ENCODE peak calls at places on chromosomes 2 and 18, in eight cellular contexts. A, Q, I, F, H, C, K and P are unnamed samples.
A peak's percentile ranks its signal among the peaks of the same experiment; 100 is the strongest.

GRCh38 chr2:134668821-134669220 is 50.0 kb downstream of the TMEM163 start:
- DNase-seq in A (peak; percentile 50), Q (peak; percentile 85), I (no peak), F (no peak), H (no peak), C (peak; percentile 33), K (no peak), P (no peak)

GRCh38 chr2:55111570-55112228 is 61.4 kb upstream of the RTN4 start:
- DNase-seq in A (no peak), Q (peak; percentile 66), I (no peak), F (peak; percentile 64), H (peak; percentile 89), C (no peak), K (peak; percentile 77), P (no peak)

GRCh38 chr2:120525056-120526046 is 179.4 kb downstream of the INHBB start:
- DNase-seq in A (no peak), Q (peak; percentile 39), I (no peak), F (peak; percentile 58), H (no peak), C (peak; percentile 53), K (peak; percentile 76), P (no peak)

GRCh38 chr2:176184749-176185148 is 3.7 kb upstream of the HOXD1 start:
- DNase-seq in A (no peak), Q (no peak), I (no peak), F (no peak), H (no peak), C (no peak), K (no peak), P (no peak)

GRCh38 chr2:210816769-210817168 is 260.4 kb downstream of the CPS1 start:
- DNase-seq in A (no peak), Q (no peak), I (no peak), F (no peak), H (no peak), C (no peak), K (no peak), P (no peak)

GRCh38 chr2:237873961-237874551 is 14.6 kb downstream of the RAMP1 start:
- DNase-seq in A (no peak), Q (no peak), I (no peak), F (peak; percentile 56), H (no peak), C (peak; percentile 65), K (no peak), P (no peak)

GRCh38 chr2:100612388-100613000 is 49.7 kb downstream of the PDCL3 start:
- DNase-seq in A (no peak), Q (no peak), I (no peak), F (no peak), H (no peak), C (no peak), K (no peak), P (no peak)

GRCh38 chr18:25282922-25283703 is 68.9 kb downstream of the ZNF521 start:
- DNase-seq in A (no peak), Q (no peak), I (no peak), F (no peak), H (no peak), C (no peak), K (no peak), P (no peak)

GRCh38 chr18:23900979-23901378 is 113.6 kb upstream of the TTC39C start:
- DNase-seq in A (no peak), Q (no peak), I (no peak), F (no peak), H (no peak), C (no peak), K (no peak), P (no peak)

GRCh38 chr2:109736177-109736827 is 57.8 kb upstream of the RGPD5 start:
- DNase-seq in A (no peak), Q (no peak), I (peak; percentile 67), F (no peak), H (no peak), C (no peak), K (peak; percentile 55), P (no peak)

GRCh38 chr2:237525559-237526157 is 38.6 kb downstream of the MLPH start:
- DNase-seq in A (no peak), Q (no peak), I (no peak), F (no peak), H (no peak), C (peak; percentile 63), K (no peak), P (no peak)

GRCh38 chr2:24342110-24342910 is 18.0 kb downstream of the ITSN2 start:
- DNase-seq in A (no peak), Q (no peak), I (no peak), F (no peak), H (no peak), C (no peak), K (no peak), P (no peak)

GRCh38 chr2:53793821-53794220 is 7.0 kb downstream of the ERLEC1 start:
- DNase-seq in A (no peak), Q (no peak), I (no peak), F (no peak), H (no peak), C (no peak), K (no peak), P (no peak)

GRCh38 chr2:218516614-218517013 is 51.5 kb downstream of the USP37 start:
- DNase-seq in A (no peak), Q (no peak), I (no peak), F (no peak), H (no peak), C (no peak), K (no peak), P (no peak)

GRCh38 chr18:34631071-34631470 is 79.0 kb upstream of the DTNA start:
- DNase-seq in A (no peak), Q (no peak), I (no peak), F (no peak), H (no peak), C (no peak), K (no peak), P (no peak)

GRCh38 chr2:177117755-177118154 is 94.8 kb upstream of the HNRNPA3 start:
- DNase-seq in A (no peak), Q (no peak), I (no peak), F (no peak), H (no peak), C (no peak), K (no peak), P (no peak)

GRCh38 chr18:78721281-78721949 is 258.2 kb upstream of the SALL3 start:
- DNase-seq in A (no peak), Q (peak; percentile 23), I (no peak), F (no peak), H (no peak), C (no peak), K (no peak), P (no peak)

GRCh38 chr18:24862225-24862893 is 401.9 kb downstream of the HRH4 start:
- DNase-seq in A (no peak), Q (no peak), I (no peak), F (no peak), H (no peak), C (no peak), K (no peak), P (no peak)

GRCh38 chr2:239110595-239111048 is 262.7 kb downstream of the TWIST2 start:
- DNase-seq in A (no peak), Q (no peak), I (no peak), F (no peak), H (no peak), C (peak; percentile 73), K (no peak), P (no peak)

GRCh38 chr2:54038835-54039234 is 68.0 kb upstream of the PSME4 start:
- DNase-seq in A (no peak), Q (no peak), I (peak; percentile 75), F (no peak), H (no peak), C (no peak), K (no peak), P (no peak)

DNA sequence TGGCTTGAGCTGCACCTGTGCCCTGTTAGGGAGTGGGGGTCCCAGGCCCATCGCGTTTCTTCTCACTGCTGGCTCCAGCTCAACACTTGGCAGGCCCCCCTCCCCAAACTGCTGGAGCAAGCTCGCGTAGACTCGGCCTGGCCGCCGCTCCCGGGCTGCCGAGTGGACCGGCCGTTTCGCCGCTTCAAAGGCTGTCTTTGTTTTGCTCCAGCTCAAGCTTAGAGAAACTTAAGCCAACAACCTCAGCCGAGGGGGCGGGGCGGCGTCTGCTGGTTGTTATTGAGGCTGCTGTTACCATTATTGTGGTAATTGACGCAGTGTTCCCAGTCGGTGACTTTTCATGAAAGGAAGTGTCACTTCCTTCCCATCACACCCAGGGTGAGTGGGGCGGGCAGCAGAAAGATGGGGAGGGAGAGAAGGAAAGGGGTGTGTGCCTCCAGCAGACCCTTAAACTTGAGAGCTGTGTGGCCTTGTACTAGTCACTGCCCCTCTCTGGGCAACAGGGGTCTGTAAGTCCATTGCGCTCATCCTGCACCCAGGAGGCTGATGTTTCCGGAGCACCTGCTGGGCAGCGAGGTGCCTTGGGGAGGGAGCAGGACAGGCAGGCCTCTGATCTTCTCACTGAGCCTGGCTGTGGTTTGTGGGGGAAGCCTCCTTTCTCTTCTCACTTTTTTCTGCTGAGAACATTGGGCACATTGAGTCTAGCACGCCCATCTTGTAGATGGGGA is 2.1 kb downstream of the ARID5A start:
- DNase-seq in A (peak; percentile 87), Q (peak; percentile 92), I (peak; percentile 76), F (peak; percentile 90), H (peak; percentile 92), C (peak; percentile 94), K (no peak), P (no peak)
- H3K4me3 ChIP-seq in A (peak overlapping the region; percentile 81), Q (no peak overlapping the region), I (peak overlapping the region; percentile 74), F (peak overlapping the region; percentile 99), H (peak overlapping the region; percentile 62), C (peak overlapping the region; percentile 96), K (no peak overlapping the region), P (no peak overlapping the region)

DNA sequence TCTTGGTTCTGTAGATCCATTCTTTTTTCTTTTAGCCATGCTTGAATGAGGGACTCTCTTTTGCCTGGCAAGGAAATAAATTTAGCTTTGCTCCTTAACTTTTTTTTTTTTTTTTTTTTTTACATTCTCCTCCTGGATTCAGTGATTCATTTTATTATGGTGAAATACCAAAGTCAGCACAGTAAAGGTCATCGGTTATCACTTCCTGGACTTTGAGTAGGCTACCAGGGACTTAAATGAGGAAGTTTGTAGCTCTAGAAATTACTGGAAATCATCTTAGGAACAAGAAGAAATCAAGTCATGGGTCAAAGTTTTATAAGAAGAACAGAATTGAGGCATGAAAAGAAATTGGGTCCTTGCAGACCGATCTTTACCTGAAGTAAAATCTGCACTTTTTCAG is 75.0 kb downstream of the SOCS6 start:
- DNase-seq in A (no peak), Q (no peak), I (no peak), F (no peak), H (no peak), C (no peak), K (no peak), P (no peak)
- H3K4me3 ChIP-seq in A (no peak overlapping the region), Q (no peak overlapping the region), I (no peak overlapping the region), F (no peak overlapping the region), H (no peak overlapping the region), C (no peak overlapping the region), K (no peak overlapping the region), P (no peak overlapping the region)

GRCh38 chr2:26355038-26355995 is 8.7 kb upstream of the ADGRF3 start:
- DNase-seq in A (no peak), Q (no peak), I (no peak), F (no peak), H (no peak), C (no peak), K (peak; percentile 48), P (no peak)
- H3K4me3 ChIP-seq in A (no peak overlapping the region), Q (no peak overlapping the region), I (no peak overlapping the region), F (no peak overlapping the region), H (no peak overlapping the region), C (no peak overlapping the region), K (peak overlapping the region; percentile 46), P (no peak overlapping the region)

DNA sequence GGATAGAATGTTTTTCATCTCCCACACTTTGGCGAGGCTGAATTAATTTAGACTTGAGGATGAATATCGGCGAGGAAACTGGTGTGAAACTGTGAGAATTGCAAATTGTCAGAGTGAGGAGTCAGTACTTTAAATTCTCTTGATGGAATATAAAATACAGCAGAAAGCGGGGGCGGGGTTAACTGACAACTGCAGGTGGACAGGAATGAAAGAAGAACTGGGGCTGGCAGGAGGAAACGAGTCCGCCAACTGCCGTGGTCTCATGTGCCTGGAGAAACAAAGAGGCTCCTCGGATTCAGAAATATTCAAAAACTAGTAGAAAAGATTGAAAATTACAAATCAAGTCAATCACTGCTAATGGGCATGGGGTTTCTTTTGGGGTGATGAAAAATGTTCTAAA is 44.3 kb downstream of the MOGAT1 start:
- DNase-seq in A (no peak), Q (no peak), I (peak; percentile 54), F (no peak), H (no peak), C (no peak), K (no peak), P (no peak)
- H3K4me3 ChIP-seq in A (no peak overlapping the region), Q (no peak overlapping the region), I (no peak overlapping the region), F (no peak overlapping the region), H (no peak overlapping the region), C (no peak overlapping the region), K (no peak overlapping the region), P (no peak overlapping the region)